ENCODE peak calls at places on chromosomes 2 and 18, in eight cellular contexts. I, O, A, G, C, X, V and U are unnamed samples.

GRCh38 chr2:6181525-6182270 is 489.5 kb downstream of the SOX11 start:
- DNase-seq in G (no peak), V (peak; percentile 59), O (peak; percentile 53), C (no peak), X (no peak), A (peak; percentile 5), I (peak; percentile 41), U (no peak)

GRCh38 chr2:24512836-24513235 is 21.8 kb downstream of the NCOA1 start:
- DNase-seq in C (no peak), V (no peak), X (no peak), I (no peak), A (peak; percentile 42), G (no peak), O (no peak), U (no peak)

GRCh38 chr2:18077724-18078123 is 199.3 kb downstream of the KCNS3 start:
- DNase-seq in C (no peak), G (no peak), I (no peak), X (no peak), A (peak; percentile 20), V (no peak), O (no peak), U (no peak)

GRCh38 chr2:98311090-98311489 is 35.2 kb upstream of the CNGA3 start:
- DNase-seq in O (no peak), I (no peak), G (no peak), X (no peak), C (no peak), V (no peak), A (no peak), U (no peak)

GRCh38 chr2:43059183-43059897 is 167.1 kb downstream of the ZFP36L2 start:
- DNase-seq in X (peak; percentile 80), V (no peak), C (peak; percentile 85), G (peak; percentile 93), I (peak; percentile 92), O (no peak), A (peak; percentile 97), U (no peak)

GRCh38 chr2:95260028-95261023 is 13.9 kb upstream of the PROM2 start:
- DNase-seq in A (peak; percentile 26), O (no peak), X (no peak), G (no peak), I (peak; percentile 27), V (no peak), C (no peak), U (no peak)

GRCh38 chr2:178414266-178415247 is 36.4 kb downstream of the PRKRA start:
- DNase-seq in A (peak; percentile 97), G (peak; percentile 95), X (peak; percentile 90), O (peak; percentile 96), C (peak; percentile 81), I (peak; percentile 93), V (peak; percentile 28), U (peak; percentile 58)

GRCh38 chr2:237280235-237280634 is 133.7 kb downstream of the COL6A3 start:
- DNase-seq in V (no peak), X (no peak), I (no peak), G (no peak), C (no peak), A (peak; percentile 93), O (no peak), U (no peak)

GRCh38 chr2:133215477-133215876 is 352.8 kb downstream of the NCKAP5 start:
- DNase-seq in A (no peak), X (no peak), O (no peak), G (no peak), V (no peak), C (no peak), I (no peak), U (no peak)

GRCh38 chr2:149375801-149376349 is 45.5 kb downstream of the LYPD6 start:
- DNase-seq in I (no peak), A (peak; percentile 16), X (no peak), G (no peak), O (no peak), C (no peak), V (no peak), U (no peak)

GRCh38 chr18:45335644-45336043 is 279.6 kb upstream of the SLC14A2 start:
- DNase-seq in X (no peak), C (no peak), G (no peak), O (no peak), A (no peak), I (no peak), V (peak; percentile 30), U (no peak)

GRCh38 chr2:212228651-212229253 is 309.9 kb downstream of the ERBB4 start:
- DNase-seq in A (peak; percentile 8), C (no peak), V (peak; percentile 10), G (no peak), O (no peak), X (no peak), I (no peak), U (no peak)

GRCh38 chr2:1787799-1788477 is 43.6 kb upstream of the PXDN start:
- DNase-seq in G (no peak), V (no peak), A (no peak), O (no peak), C (no peak), I (no peak), X (no peak), U (no peak)

GRCh38 chr18:57850063-57850462 is 46.9 kb upstream of the ATP8B1 start:
- DNase-seq in G (no peak), C (no peak), X (no peak), O (no peak), V (no peak), A (no peak), I (no peak), U (no peak)

GRCh38 chr2:42964444-42965081 is 172.2 kb upstream of the HAAO start:
- DNase-seq in V (no peak), X (no peak), G (peak; percentile 84), A (peak; percentile 97), C (peak; percentile 76), I (peak; percentile 35), O (no peak), U (no peak)

GRCh38 chr2:10957396-10957795 is 45.7 kb downstream of the KCNF1 start:
- DNase-seq in X (no peak), I (no peak), V (no peak), A (no peak), G (no peak), O (no peak), C (no peak), U (no peak)

GRCh38 chr18:22170421-22171262 is 1.3 kb downstream of the GATA6 start:
- DNase-seq in I (peak; percentile 76), X (peak; percentile 80), O (peak; percentile 27), G (peak; percentile 77), V (no peak), A (peak; percentile 82), C (peak; percentile 69), U (no peak)

GRCh38 chr18:47930844-47931706 is 616 bp upstream of the SMAD2 start:
- DNase-seq in I (peak; percentile 98), G (peak; percentile 99), C (peak; percentile 96), O (peak; percentile 96), X (peak; percentile 99), V (peak; percentile 87), A (peak; percentile 99), U (peak; percentile 93)

GRCh38 chr18:47932170-47932569 is 1.7 kb upstream of the SMAD2 start:
- DNase-seq in A (no peak), G (no peak), O (no peak), C (no peak), V (no peak), I (no peak), X (no peak), U (no peak)

GRCh38 chr18:47930086-47930843 is at the start of gene SMAD2:
- DNase-seq in I (peak; percentile 88), O (peak; percentile 89), V (peak; percentile 37), G (peak; percentile 93), A (peak; percentile 88), X (peak; percentile 94), C (peak; percentile 80), U (peak; percentile 77)

GRCh38 chr18:47932603-47933002 is 2.1 kb upstream of the SMAD2 start:
- DNase-seq in O (peak; percentile 63), A (no peak), X (no peak), V (no peak), I (peak; percentile 24), G (no peak), C (no peak), U (no peak)

GRCh38 chr18:47931707-47932103 is 1.2 kb upstream of the SMAD2 start:
- DNase-seq in X (peak; percentile 65), I (peak; percentile 19), A (peak; percentile 41), C (no peak), G (no peak), O (peak; percentile 76), V (no peak), U (peak; percentile 25)
- TF ChIP-seq CTCF in X (no peak), I (no peak), A (peak; percentile 15), C (no peak), G (no peak), O (peak; percentile 14), V (no peak), U (no peak)

GRCh38 chr18:74654637-74655036 is 57.0 kb downstream of the ZNF407 start:
- DNase-seq in I (no peak), V (no peak), O (peak; percentile 1), C (no peak), G (no peak), A (peak; percentile 53), X (no peak), U (no peak)
- TF ChIP-seq CTCF in I (peak; percentile 36), V (peak; percentile 40), O (peak; percentile 30), C (no peak), G (no peak), A (peak; percentile 35), X (peak; percentile 22), U (no peak)

GRCh38 chr2:231244382-231245252 is 46.2 kb downstream of the ARMC9 start:
- DNase-seq in V (no peak), A (no peak), O (no peak), X (no peak), I (no peak), C (no peak), G (no peak), U (no peak)

GRCh38 chr2:231241755-231242507 is 43.5 kb downstream of the ARMC9 start:
- DNase-seq in C (peak; percentile 69), I (peak; percentile 83), O (no peak), A (peak; percentile 23), X (no peak), V (no peak), G (peak; percentile 75), U (no peak)

GRCh38 chr2:231243883-231244282 is 45.5 kb downstream of the ARMC9 start:
- DNase-seq in X (no peak), G (no peak), V (no peak), C (no peak), O (no peak), A (no peak), I (no peak), U (no peak)

GRCh38 chr2:231246171-231246842 is 47.9 kb downstream of the ARMC9 start:
- DNase-seq in A (no peak), I (no peak), C (no peak), G (no peak), O (no peak), X (no peak), V (no peak), U (no peak)

GRCh38 chr2:231245253-231246094 is 47.0 kb downstream of the ARMC9 start:
- DNase-seq in X (no peak), A (peak; percentile 13), O (peak; percentile 17), G (no peak), V (no peak), C (no peak), I (peak; percentile 30), U (no peak)
- TF ChIP-seq CTCF in X (no peak), A (peak; percentile 8), O (no peak), G (no peak), V (peak; percentile 31), C (no peak), I (no peak), U (no peak)

DNA sequence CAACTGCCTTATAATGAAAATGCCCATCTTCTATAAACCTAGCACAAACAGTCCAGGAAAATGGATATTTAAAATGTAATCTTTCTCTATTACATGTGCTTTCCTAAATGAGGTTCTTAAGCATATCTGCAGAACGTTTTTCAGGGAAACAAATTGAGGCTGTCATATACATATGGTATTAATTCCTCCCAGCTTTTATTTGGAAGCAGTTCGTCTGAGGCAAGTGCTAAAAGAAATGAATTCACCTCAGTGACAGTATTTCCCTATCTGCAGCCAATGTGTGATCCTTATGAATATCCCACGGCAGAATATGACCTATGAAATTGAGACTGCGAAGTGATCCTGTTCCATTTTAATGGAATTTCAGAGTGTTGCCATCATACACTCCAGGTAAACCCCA is 7.1 kb downstream of the MYOM1 start:
- DNase-seq in C (no peak), A (no peak), I (no peak), V (no peak), O (no peak), G (no peak), X (no peak), U (no peak)
- TF ChIP-seq CTCF in C (no peak), A (no peak), I (no peak), V (no peak), O (no peak), G (no peak), X (no peak), U (no peak)